ENCODE peak calls at places on chromosomes 16 and 17, in ten cellular contexts. L is AG04450; M is brain microvascular endothelial cell; B is MM.1S; S is neural progenitor cell; T is SJSA1; Z is CD8-positive, alpha-beta memory T cell; J is heart right ventricle; K is mesendoderm; F is left ventricle myocardium inferior. A is an unnamed sample. For H3K27me3, the result is how much of the 10 kb centered on the place peaks cover.

GRCh38 chr16:56246051-56246817 is 54.9 kb downstream of the GNAO1 start:
- DNase-seq in F (no peak), B (no peak), T (peak), L (no peak), J (no peak), S (peak), M (no peak), Z (no peak), K (peak), A (no peak)

GRCh38 chr17:62933986-62934385 is 32.0 kb upstream of the TANC2 start:
- DNase-seq in B (no peak), J (no peak), T (no peak), M (no peak), L (no peak), S (no peak), F (no peak), Z (no peak), K (no peak), A (no peak)

GRCh38 chr16:23072769-23073549 is 76.3 kb downstream of the USP31 start:
- DNase-seq in K (no peak), F (no peak), M (peak), B (no peak), L (no peak), T (peak), J (no peak), Z (no peak), S (peak), A (no peak)

GRCh38 chr16:65388592-65388991 is 266.7 kb upstream of the CDH11 start:
- DNase-seq in K (no peak), T (no peak), L (no peak), J (no peak), S (no peak), Z (no peak), M (peak), F (no peak), B (no peak), A (no peak)

GRCh38 chr16:10466861-10467260 is 81.0 kb downstream of the ATF7IP2 start:
- DNase-seq in M (no peak), F (no peak), T (no peak), L (no peak), Z (no peak), B (no peak), S (no peak), K (no peak), J (no peak), A (no peak)

GRCh38 chr17:61848247-61848646 is 15.1 kb downstream of the BRIP1 start:
- DNase-seq in B (no peak), Z (no peak), F (no peak), K (no peak), J (no peak), T (no peak), M (no peak), L (no peak), S (no peak), A (no peak)

GRCh38 chr16:11328172-11329079 is 16.8 kb upstream of the RMI2 start:
- DNase-seq in B (peak), T (peak), J (peak), S (peak), M (peak), F (peak), K (peak), L (peak), Z (peak), A (peak)

GRCh38 chr16:24834459-24835335 is 11.1 kb upstream of the SLC5A11 start:
- DNase-seq in M (peak), J (no peak), L (no peak), S (peak), B (peak), K (peak), T (peak), Z (no peak), F (no peak), A (no peak)

GRCh38 chr16:50763211-50763610 is 21.3 kb downstream of the CYLD start:
- DNase-seq in S (no peak), T (no peak), B (no peak), M (no peak), F (no peak), K (no peak), J (no peak), Z (no peak), L (no peak), A (no peak)

GRCh38 chr16:16025214-16025968 is 76.0 kb downstream of the ABCC1 start:
- DNase-seq in F (no peak), S (peak), T (peak), J (peak), B (no peak), K (no peak), L (peak), M (peak), Z (peak), A (peak)

GRCh38 chr17:66416207-66416940 is 114.0 kb downstream of the PRKCA start:
- DNase-seq in B (no peak), M (no peak), J (no peak), Z (no peak), S (peak), K (no peak), T (no peak), F (no peak), L (no peak), A (no peak)

GRCh38 chr17:80803451-80804428 is 187.9 kb upstream of the CHMP6 start:
- DNase-seq in B (no peak), F (no peak), M (no peak), J (no peak), Z (no peak), T (no peak), K (no peak), L (no peak), S (no peak), A (no peak)

GRCh38 chr16:23840310-23840709 is 4.5 kb downstream of the PRKCB start:
- DNase-seq in J (no peak), M (no peak), L (no peak), T (no peak), B (no peak), S (no peak), F (no peak), K (no peak), Z (no peak), A (no peak)

GRCh38 chr16:66390346-66391108 is 24.0 kb downstream of the CDH5 start:
- DNase-seq in B (no peak), K (no peak), L (no peak), J (peak), S (no peak), Z (no peak), F (no peak), T (no peak), M (no peak), A (no peak)

GRCh38 chr16:66588981-66589713 is 9.9 kb downstream of the CMTM2 start:
- DNase-seq in M (no peak), Z (peak), F (no peak), L (no peak), T (no peak), K (peak), J (peak), B (peak), S (peak), A (no peak)

DNA sequence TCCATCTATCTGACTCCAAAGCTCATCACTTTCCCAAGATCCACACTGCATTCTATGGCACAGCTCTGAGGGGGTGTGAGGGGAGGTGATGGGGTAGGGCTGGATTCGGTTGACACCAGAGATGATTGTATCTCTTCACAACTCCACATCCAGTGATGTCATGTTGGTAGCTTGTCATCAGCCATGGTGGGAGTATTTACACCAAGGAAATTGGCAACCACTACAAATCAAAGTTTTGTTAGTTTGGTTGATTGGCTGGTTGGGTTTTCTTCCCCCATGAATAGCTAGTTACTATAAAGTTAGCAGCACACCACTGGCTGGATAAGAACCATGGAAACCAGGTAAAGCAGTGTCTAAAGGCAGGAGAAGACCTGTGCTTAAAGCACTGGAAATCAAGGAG is 15.0 kb downstream of the SLC46A1 start:
- DNase-seq in Z (no peak), J (no peak), K (no peak), F (no peak), B (no peak), T (no peak), M (no peak), S (no peak), L (no peak), A (no peak)
- H3K27me3 ChIP-seq in Z (under half), J (under half), K (under half), F (under half), B (under half), T (under half), M (under half), S (under half), L (under half), A (under half)

GRCh38 chr17:79408251-79408650 is 202.6 kb downstream of the RBFOX3 start:
- DNase-seq in K (no peak), S (no peak), L (no peak), M (no peak), T (no peak), F (no peak), B (no peak), J (no peak), Z (no peak), A (no peak)

GRCh38 chr17:79407385-79407784 is 203.5 kb downstream of the RBFOX3 start:
- DNase-seq in L (no peak), S (no peak), T (no peak), M (no peak), F (no peak), J (no peak), K (no peak), Z (no peak), B (no peak), A (no peak)

GRCh38 chr17:79404136-79404911 is 206.5 kb downstream of the RBFOX3 start:
- DNase-seq in M (no peak), K (no peak), T (no peak), F (no peak), S (no peak), L (no peak), B (no peak), J (no peak), Z (no peak), A (no peak)

GRCh38 chr17:79405823-79406222 is 205.0 kb downstream of the RBFOX3 start:
- DNase-seq in K (no peak), T (no peak), B (no peak), F (no peak), J (no peak), M (no peak), Z (no peak), S (no peak), L (no peak), A (no peak)

DNA sequence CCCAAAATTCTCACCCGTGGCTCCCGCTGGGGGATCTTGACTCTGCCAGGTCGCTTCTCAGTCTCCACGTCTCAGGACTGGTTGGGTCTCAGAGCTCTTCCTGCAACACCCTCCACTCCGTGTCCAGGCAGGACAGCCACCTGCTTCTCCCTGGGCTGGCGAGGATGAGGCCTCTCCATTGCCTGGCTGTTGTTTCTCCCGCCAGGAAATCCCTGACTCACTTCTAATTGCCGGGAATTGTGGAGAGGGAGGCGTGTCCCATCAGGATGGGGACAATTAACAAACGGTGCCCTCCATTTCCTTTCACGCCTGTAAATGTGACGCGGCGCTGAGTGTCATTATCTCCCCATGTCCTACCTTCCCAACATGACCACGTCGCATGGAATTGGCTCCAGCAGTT is 204.5 kb downstream of the RBFOX3 start:
- DNase-seq in F (no peak), T (no peak), J (no peak), M (no peak), B (no peak), Z (no peak), L (no peak), S (no peak), K (no peak), A (no peak)
- H3K27me3 ChIP-seq in F (half or more), T (half or more), J (half or more), M (under half), B (half or more), Z (under half), L (under half), S (under half), K (under half), A (under half)

GRCh38 chr17:6831662-6832263 is at the start of gene TEKT1:
- DNase-seq in S (peak), F (peak), T (peak), B (peak), L (no peak), K (peak), J (peak), Z (peak), M (peak), A (peak)
- H3K27me3 ChIP-seq in S (half or more), F (half or more), T (half or more), B (under half), L (under half), K (under half), J (half or more), Z (under half), M (under half), A (under half)

GRCh38 chr17:74354561-74354960 is 7.1 kb downstream of the BTBD17 start:
- DNase-seq in S (no peak), L (no peak), M (no peak), K (no peak), J (no peak), F (no peak), B (no peak), T (no peak), Z (no peak), A (no peak)
- H3K27me3 ChIP-seq in S (half or more), L (under half), M (under half), K (under half), J (half or more), F (half or more), B (half or more), T (half or more), Z (under half), A (under half)

A was measured in right atrium auricular region.